ENCODE peak calls at places on chromosomes 4 and X, in five cellular contexts. O, W, P, T and E are unnamed samples.
A peak's percentile ranks its signal among the peaks of the same experiment; 100 is the strongest.

GRCh38 chr4:98430708-98431403 is 169.7 kb downstream of the RAP1GDS1 start:
- DNase-seq in O (no peak), W (no peak), P (no peak), T (no peak), E (no peak)

GRCh38 chr4:145177511-145177905 is 2.9 kb downstream of the OTUD4 start:
- DNase-seq in O (no peak), W (no peak), P (no peak), T (no peak), E (no peak)

GRCh38 chr4:73836373-73837269 is at the start of gene CXCL6:
- DNase-seq in O (peak; percentile 61), W (no peak), P (no peak), T (no peak), E (no peak)

GRCh38 chr4:136329042-136329662 is 1203.1 kb downstream of the PCDH18 start:
- DNase-seq in O (no peak), W (no peak), P (no peak), T (no peak), E (no peak)

GRCh38 chrX:96204928-96205327 is 479.7 kb upstream of the DIAPH2 start:
- DNase-seq in O (no peak), W (no peak), P (no peak), T (no peak), E (no peak)

GRCh38 chr4:3681191-3681590 is 85.0 kb upstream of the ADRA2C start:
- DNase-seq in O (no peak), W (no peak), P (no peak), T (no peak), E (no peak)

GRCh38 chr4:169854090-169854489 is 96.3 kb upstream of the HPF1 start:
- DNase-seq in O (no peak), W (no peak), P (no peak), T (no peak), E (no peak)

GRCh38 chrX:9882669-9883446 is 84.3 kb upstream of the CLDN34 start:
- DNase-seq in O (no peak), W (no peak), P (no peak), T (no peak), E (no peak)

GRCh38 chr4:139607302-139608060 is 51.5 kb upstream of the SETD7 start:
- DNase-seq in O (no peak), W (no peak), P (no peak), T (no peak), E (no peak)

GRCh38 chrX:132209527-132209926 is 9.7 kb downstream of the RAP2C start:
- DNase-seq in O (no peak), W (no peak), P (no peak), T (no peak), E (no peak)

GRCh38 chrX:130024127-130024526 is 41.7 kb downstream of the BCORL1 start:
- DNase-seq in O (peak; percentile 87), W (peak; percentile 83), P (no peak), T (peak; percentile 55), E (peak; percentile 89)

GRCh38 chrX:32545100-32545499 is 666.2 kb downstream of the DMD start:
- DNase-seq in O (no peak), W (no peak), P (no peak), T (no peak), E (no peak)

GRCh38 chrX:120660638-120661037 is 30.8 kb upstream of the C1GALT1C1 start:
- DNase-seq in O (no peak), W (no peak), P (no peak), T (no peak), E (no peak)

GRCh38 chr4:101785476-101785875 is 5.1 kb upstream of the BANK1 start:
- DNase-seq in O (no peak), W (no peak), P (no peak), T (no peak), E (no peak)

GRCh38 chr4:2261110-2261852 is 628 bp downstream of the MXD4 start:
- DNase-seq in O (peak; percentile 81), W (peak; percentile 65), P (peak; percentile 14), T (peak; percentile 43), E (peak; percentile 84)